ENCODE peak calls at places on chromosome 13, in five cellular contexts. One of them, this sample, is unnamed.

GRCh38 chr13:106349080-106349841 is 186.2 kb downstream of the EFNB2 start:
- DNase-seq in A549: no peak
- DNase-seq in heart left ventricle: no peak
- DNase-seq in HepG2: no peak
- DNase-seq in K562: no peak
- DNase-seq in this sample: peak; percentile 59

GRCh38 chr13:28412981-28413380 is 81.9 kb downstream of the FLT1 start:
- DNase-seq in HepG2: no peak
- DNase-seq in heart left ventricle: peak; percentile 58
- DNase-seq in K562: peak; percentile 33
- DNase-seq in A549: no peak
- DNase-seq in this sample: no peak

GRCh38 chr13:43087960-43088580 is 64.7 kb downstream of the DNAJC15 start:
- DNase-seq in heart left ventricle: no peak
- DNase-seq in K562: no peak
- DNase-seq in A549: no peak
- DNase-seq in HepG2: no peak
- DNase-seq in this sample: peak; percentile 11

GRCh38 chr13:31240921-31241320 is 41.1 kb downstream of the B3GLCT start:
- DNase-seq in K562: no peak
- DNase-seq in A549: no peak
- DNase-seq in heart left ventricle: no peak
- DNase-seq in HepG2: no peak
- DNase-seq in this sample: no peak

GRCh38 chr13:66635526-66635925 is 594.6 kb downstream of the PCDH9 start:
- DNase-seq in HepG2: no peak
- DNase-seq in heart left ventricle: no peak
- DNase-seq in A549: peak; percentile 44
- DNase-seq in K562: no peak
- DNase-seq in this sample: no peak

GRCh38 chr13:32881074-32881791 is 135.0 kb upstream of the KL start:
- DNase-seq in A549: no peak
- DNase-seq in HepG2: no peak
- DNase-seq in heart left ventricle: no peak
- DNase-seq in K562: no peak
- DNase-seq in this sample: peak; percentile 47

GRCh38 chr13:110916671-110917142 is 1.8 kb upstream of the ANKRD10 start:
- DNase-seq in A549: no peak
- DNase-seq in heart left ventricle: no peak
- DNase-seq in HepG2: no peak
- DNase-seq in K562: no peak
- DNase-seq in this sample: no peak

GRCh38 chr13:108257238-108257637 is 12.3 kb upstream of the TNFSF13B start:
- DNase-seq in HepG2: no peak
- DNase-seq in heart left ventricle: no peak
- DNase-seq in K562: no peak
- DNase-seq in A549: no peak
- DNase-seq in this sample: no peak

GRCh38 chr13:40470665-40471064 is 195.8 kb downstream of the FOXO1 start:
- DNase-seq in K562: no peak
- DNase-seq in A549: no peak
- DNase-seq in HepG2: no peak
- DNase-seq in heart left ventricle: no peak
- DNase-seq in this sample: no peak

GRCh38 chr13:78595819-78596700 is 7.3 kb downstream of the POU4F1 start:
- DNase-seq in heart left ventricle: no peak
- DNase-seq in HepG2: peak; percentile 12
- DNase-seq in A549: peak; percentile 19
- DNase-seq in K562: no peak
- DNase-seq in this sample: no peak

GRCh38 chr13:103157434-103158145 is 91.4 kb upstream of the SLC10A2 start:
- DNase-seq in A549: no peak
- DNase-seq in K562: no peak
- DNase-seq in heart left ventricle: no peak
- DNase-seq in HepG2: no peak
- DNase-seq in this sample: no peak

GRCh38 chr13:78609464-78610205 is 6.3 kb upstream of the POU4F1 start:
- DNase-seq in heart left ventricle: no peak
- DNase-seq in HepG2: no peak
- DNase-seq in A549: peak; percentile 14
- DNase-seq in K562: no peak
- DNase-seq in this sample: no peak

GRCh38 chr13:75635101-75635620 is 969 bp upstream of the LMO7 start:
- DNase-seq in heart left ventricle: no peak
- DNase-seq in K562: no peak
- DNase-seq in A549: no peak
- DNase-seq in HepG2: peak; percentile 24
- DNase-seq in this sample: no peak

GRCh38 chr13:60397693-60398437 is 845 bp downstream of the TDRD3 start:
- DNase-seq in heart left ventricle: peak; percentile 72
- DNase-seq in A549: peak; percentile 49
- DNase-seq in HepG2: peak; percentile 35
- DNase-seq in K562: peak; percentile 50
- DNase-seq in this sample: peak; percentile 43

GRCh38 chr13:72648513-72649065 is 78.8 kb downstream of the MZT1 start:
- DNase-seq in HepG2: no peak
- DNase-seq in heart left ventricle: no peak
- DNase-seq in K562: peak; percentile 3
- DNase-seq in A549: peak; percentile 4
- DNase-seq in this sample: no peak

GRCh38 chr13:92838786-92839185 is 387.8 kb upstream of the GPC6 start:
- DNase-seq in K562: no peak
- DNase-seq in A549: peak; percentile 0
- DNase-seq in heart left ventricle: no peak
- DNase-seq in HepG2: peak; percentile 4
- DNase-seq in this sample: no peak

DNA sequence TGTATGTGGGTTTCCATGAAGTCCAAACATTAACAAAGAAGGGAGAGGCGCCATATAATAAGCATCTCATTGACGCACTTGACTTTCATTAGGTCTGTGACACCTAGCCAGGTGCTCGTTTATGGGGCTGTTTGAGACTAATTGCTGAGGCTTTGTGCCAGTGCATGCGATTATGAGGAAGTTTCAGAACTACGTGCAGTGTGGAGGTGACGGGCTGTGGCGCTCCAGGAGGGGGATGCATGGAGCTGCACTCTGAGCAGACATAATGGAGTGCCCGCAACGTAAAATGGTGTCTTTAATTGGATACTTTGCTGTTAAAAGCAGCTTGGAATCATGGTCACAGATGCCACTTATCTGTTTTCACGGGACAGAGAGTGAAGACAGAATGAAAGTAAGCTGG is 223.2 kb downstream of the FGF9 start:
- DNase-seq in heart left ventricle: no peak
- DNase-seq in K562: no peak
- DNase-seq in A549: no peak
- DNase-seq in HepG2: no peak
- DNase-seq in this sample: no peak
- TF ChIP-seq POLR2A in heart left ventricle: no peak
- TF ChIP-seq POLR2A in K562: no peak
- TF ChIP-seq POLR2A in A549: no peak
- TF ChIP-seq POLR2A in HepG2: no peak
- TF ChIP-seq POLR2A in this sample: no peak

GRCh38 chr13:51782026-51782710 is 21.8 kb downstream of the DHRS12 start:
- DNase-seq in HepG2: peak; percentile 43
- DNase-seq in heart left ventricle: no peak
- DNase-seq in K562: no peak
- DNase-seq in A549: no peak
- DNase-seq in this sample: no peak
- TF ChIP-seq POLR2A in HepG2: no peak
- TF ChIP-seq POLR2A in heart left ventricle: no peak
- TF ChIP-seq POLR2A in K562: no peak
- TF ChIP-seq POLR2A in A549: no peak
- TF ChIP-seq POLR2A in this sample: no peak

GRCh38 chr13:114128624-114129522 is 3.5 kb downstream of the RASA3 start:
- DNase-seq in HepG2: no peak
- DNase-seq in heart left ventricle: peak; percentile 87
- DNase-seq in A549: no peak
- DNase-seq in K562: peak; percentile 87
- DNase-seq in this sample: no peak
- TF ChIP-seq POLR2A in HepG2: no peak
- TF ChIP-seq POLR2A in heart left ventricle: peak; percentile 24
- TF ChIP-seq POLR2A in A549: no peak
- TF ChIP-seq POLR2A in K562: peak; percentile 65
- TF ChIP-seq POLR2A in this sample: no peak

DNA sequence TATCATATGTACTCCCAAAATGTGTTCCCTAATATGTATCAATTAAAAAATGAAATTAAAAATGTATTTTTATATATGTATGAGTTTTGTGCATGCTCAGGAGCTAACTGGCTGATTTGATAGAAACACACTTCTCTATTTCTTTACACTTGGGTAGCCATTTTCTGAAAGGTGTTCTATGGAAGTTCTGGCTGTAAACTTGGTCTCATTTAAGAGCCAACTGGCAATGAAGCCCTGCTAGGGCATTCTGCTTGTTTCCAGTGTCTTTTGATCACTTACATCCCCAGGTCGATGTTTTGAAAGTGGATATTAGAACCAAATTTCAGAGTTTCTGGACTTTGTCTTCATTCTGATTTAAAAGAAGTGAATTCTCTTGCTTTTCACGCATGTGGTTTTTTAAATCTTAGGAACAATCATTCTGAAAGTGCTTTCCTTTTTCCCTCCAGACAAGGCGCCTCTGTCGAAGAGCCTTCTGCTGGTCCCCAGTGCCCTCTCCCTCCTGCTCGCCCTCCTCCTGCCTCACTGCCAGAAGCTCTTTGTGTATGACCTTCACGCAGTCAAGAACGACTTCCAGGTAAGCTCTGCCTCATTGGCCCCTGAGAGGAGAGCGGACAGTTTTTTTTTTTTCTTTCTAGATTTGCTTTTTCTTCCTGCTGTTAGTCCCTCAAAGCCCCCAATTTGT is 20.1 kb downstream of the GPR18 start:
- DNase-seq in K562: no peak
- DNase-seq in HepG2: no peak
- DNase-seq in A549: no peak
- DNase-seq in heart left ventricle: no peak
- DNase-seq in this sample: no peak
- TF ChIP-seq POLR2A in K562: no peak
- TF ChIP-seq POLR2A in HepG2: no peak
- TF ChIP-seq POLR2A in A549: no peak
- TF ChIP-seq POLR2A in heart left ventricle: no peak
- TF ChIP-seq POLR2A in this sample: no peak

DNA sequence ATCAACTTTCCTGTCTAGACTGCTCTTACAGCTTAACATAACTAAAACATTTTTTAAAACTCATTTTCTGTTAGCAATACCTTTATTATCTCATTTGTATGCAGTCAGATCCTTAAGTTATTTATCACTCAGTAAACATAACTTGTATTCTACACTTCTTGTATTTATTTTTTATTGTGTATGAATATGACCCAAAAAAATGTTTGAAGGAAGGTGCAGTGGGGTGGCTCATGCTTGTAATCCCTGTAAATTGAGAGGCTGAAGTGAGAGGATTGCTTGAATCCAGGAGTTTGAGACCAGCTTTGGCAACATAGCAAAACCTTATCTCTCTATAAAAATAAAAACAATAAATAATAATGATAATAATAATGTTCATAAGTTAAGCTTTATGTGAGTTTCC is 1004.8 kb downstream of the SLITRK5 start:
- DNase-seq in HepG2: no peak
- DNase-seq in heart left ventricle: no peak
- DNase-seq in A549: no peak
- DNase-seq in K562: no peak
- DNase-seq in this sample: no peak
- TF ChIP-seq POLR2A in HepG2: no peak
- TF ChIP-seq POLR2A in heart left ventricle: no peak
- TF ChIP-seq POLR2A in A549: no peak
- TF ChIP-seq POLR2A in K562: no peak
- TF ChIP-seq POLR2A in this sample: no peak

DNA sequence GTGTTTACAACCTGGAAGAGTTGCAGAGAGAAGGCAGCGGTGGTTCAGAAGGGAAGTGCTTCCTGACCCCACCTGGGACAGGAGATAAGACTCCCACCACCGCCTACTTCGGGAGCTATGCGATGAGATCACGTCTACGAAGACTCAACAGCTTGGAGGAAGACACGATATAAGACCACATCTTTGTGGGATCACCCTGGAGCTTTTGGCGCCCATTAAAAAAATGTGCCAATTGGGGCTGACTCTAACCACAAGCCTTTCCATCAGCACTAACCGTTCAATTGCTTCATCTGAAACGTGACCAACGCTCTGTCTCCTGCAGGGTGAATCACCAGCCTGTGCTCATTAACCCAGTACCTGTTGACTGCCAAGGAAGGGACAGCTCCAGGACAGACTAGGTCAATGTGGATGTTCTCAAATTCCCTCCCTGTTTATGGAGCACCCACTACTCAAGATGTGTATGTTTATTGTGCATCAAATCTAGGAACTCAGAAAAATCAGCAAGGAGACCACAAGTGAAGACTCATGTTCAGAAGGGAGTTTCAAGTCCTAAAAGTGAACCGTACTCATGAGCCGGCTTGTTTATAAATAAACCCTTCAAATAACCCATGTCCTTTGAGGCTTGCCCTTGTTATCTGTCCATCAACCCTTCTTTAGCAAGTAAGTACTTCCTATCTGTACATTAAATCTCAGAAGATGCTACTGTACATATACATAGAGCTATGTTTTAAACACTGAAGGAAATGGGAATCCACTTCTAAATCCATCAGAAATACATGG is 67.5 kb downstream of the LATS2 start:
- DNase-seq in A549: no peak
- DNase-seq in K562: peak; percentile 73
- DNase-seq in HepG2: no peak
- DNase-seq in heart left ventricle: no peak
- DNase-seq in this sample: no peak
- TF ChIP-seq POLR2A in A549: no peak
- TF ChIP-seq POLR2A in K562: no peak
- TF ChIP-seq POLR2A in HepG2: no peak
- TF ChIP-seq POLR2A in heart left ventricle: no peak
- TF ChIP-seq POLR2A in this sample: no peak

This sample was measured in prostate gland.